ENCODE peak calls at places on chromosome 17, in ten cellular contexts. S, F, J, O, E, Q, B, K, W and Z are unnamed samples.

GRCh38 chr17:57995076-57995956 is 7.3 kb upstream of the VEZF1 start:
- DNase-seq in S (peak; percentile 87), F (peak; percentile 55), J (peak; percentile 53), O (peak; percentile 80), E (peak; percentile 89), Q (peak; percentile 61), B (peak; percentile 71), K (peak; percentile 88), W (peak; percentile 79), Z (peak; percentile 68)

GRCh38 chr17:41785876-41786226 is 660 bp downstream of the JUP start:
- DNase-seq in S (peak; percentile 77), F (peak; percentile 94), J (no peak), O (peak; percentile 54), E (no peak), Q (no peak), B (peak; percentile 86), K (no peak), W (peak; percentile 39), Z (no peak)

GRCh38 chr17:5896215-5896614 is 174.0 kb upstream of the WSCD1 start:
- DNase-seq in S (no peak), F (no peak), J (no peak), O (no peak), E (no peak), Q (no peak), B (no peak), K (no peak), W (no peak), Z (no peak)

GRCh38 chr17:792277-792676 is 10.1 kb downstream of the MRM3 start:
- DNase-seq in S (no peak), F (no peak), J (no peak), O (no peak), E (no peak), Q (no peak), B (no peak), K (no peak), W (no peak), Z (no peak)

GRCh38 chr17:50347087-50347893 is 1.4 kb downstream of the XYLT2 start:
- DNase-seq in S (no peak), F (no peak), J (no peak), O (no peak), E (no peak), Q (no peak), B (no peak), K (no peak), W (no peak), Z (no peak)

GRCh38 chr17:37813753-37814152 is 68.9 kb upstream of the HNF1B start:
- DNase-seq in S (no peak), F (no peak), J (no peak), O (no peak), E (no peak), Q (no peak), B (no peak), K (peak; percentile 87), W (peak; percentile 80), Z (no peak)

GRCh38 chr17:35809855-35810461 is 674 bp downstream of the TAF15 start:
- DNase-seq in S (no peak), F (no peak), J (no peak), O (peak; percentile 50), E (no peak), Q (no peak), B (no peak), K (no peak), W (peak; percentile 32), Z (no peak)

GRCh38 chr17:49939318-49939717 is 29.7 kb upstream of the DLX4 start:
- DNase-seq in S (no peak), F (peak; percentile 61), J (no peak), O (no peak), E (no peak), Q (no peak), B (no peak), K (no peak), W (no peak), Z (no peak)

GRCh38 chr17:16352838-16353701 is at the start of gene CENPV:
- DNase-seq in S (no peak), F (peak; percentile 66), J (peak; percentile 79), O (peak; percentile 38), E (peak; percentile 33), Q (peak; percentile 28), B (peak; percentile 20), K (peak; percentile 64), W (peak; percentile 87), Z (peak; percentile 59)

GRCh38 chr17:54867634-54868033 is 33.0 kb upstream of the TOM1L1 start:
- DNase-seq in S (peak; percentile 44), F (no peak), J (no peak), O (no peak), E (no peak), Q (no peak), B (no peak), K (no peak), W (no peak), Z (no peak)

GRCh38 chr17:4004517-4005295 is 40.5 kb upstream of the ATP2A3 start:
- DNase-seq in S (peak; percentile 51), F (peak; percentile 65), J (peak; percentile 60), O (no peak), E (peak; percentile 36), Q (no peak), B (peak; percentile 76), K (peak; percentile 63), W (peak; percentile 87), Z (peak; percentile 64)

GRCh38 chr17:37358098-37358829 is 17.5 kb upstream of the C17orf78 start:
- DNase-seq in S (peak; percentile 42), F (peak; percentile 86), J (peak; percentile 42), O (peak; percentile 64), E (peak; percentile 48), Q (peak; percentile 16), B (peak; percentile 68), K (peak; percentile 45), W (peak; percentile 63), Z (peak; percentile 71)

GRCh38 chr17:76420356-76421053 is 32.4 kb downstream of the UBE2O start:
- DNase-seq in S (no peak), F (no peak), J (no peak), O (no peak), E (no peak), Q (no peak), B (no peak), K (no peak), W (no peak), Z (no peak)

GRCh38 chr17:19011581-19011980 is 7.0 kb upstream of the FAM83G start:
- DNase-seq in S (no peak), F (no peak), J (no peak), O (no peak), E (no peak), Q (no peak), B (no peak), K (no peak), W (no peak), Z (no peak)

GRCh38 chr17:65294184-65294719 is 157.1 kb downstream of the RGS9 start:
- DNase-seq in S (peak; percentile 83), F (peak; percentile 50), J (peak; percentile 66), O (peak; percentile 70), E (peak; percentile 27), Q (peak; percentile 49), B (peak; percentile 51), K (peak; percentile 85), W (peak; percentile 89), Z (peak; percentile 72)

GRCh38 chr17:38415250-38416194 is 12.7 kb upstream of the ARHGAP23 start:
- DNase-seq in S (peak; percentile 5), F (peak; percentile 76), J (peak; percentile 35), O (peak; percentile 96), E (peak; percentile 93), Q (no peak), B (no peak), K (peak; percentile 62), W (peak; percentile 73), Z (no peak)

GRCh38 chr17:80931421-80932265 is 60.0 kb upstream of the CHMP6 start:
- DNase-seq in S (no peak), F (no peak), J (no peak), O (no peak), E (no peak), Q (no peak), B (no peak), K (peak; percentile 91), W (peak; percentile 94), Z (no peak)

GRCh38 chr17:44146375-44147346 is 4.9 kb downstream of the HROB start:
- DNase-seq in S (no peak), F (no peak), J (no peak), O (no peak), E (no peak), Q (no peak), B (no peak), K (no peak), W (no peak), Z (no peak)

GRCh38 chr17:75753514-75754377 is 11.2 kb downstream of the GALK1 start:
- DNase-seq in S (no peak), F (no peak), J (peak; percentile 77), O (no peak), E (peak; percentile 59), Q (no peak), B (no peak), K (peak; percentile 84), W (peak; percentile 94), Z (peak; percentile 69)

GRCh38 chr17:76696763-76697701 is 13.7 kb downstream of the MXRA7 start:
- DNase-seq in S (peak; percentile 54), F (no peak), J (no peak), O (no peak), E (no peak), Q (no peak), B (no peak), K (no peak), W (no peak), Z (peak; percentile 67)

GRCh38 chr17:27457731-27458523 is 1.7 kb downstream of the KSR1 start:
- DNase-seq in S (no peak), F (no peak), J (no peak), O (no peak), E (peak; percentile 74), Q (no peak), B (no peak), K (peak; percentile 46), W (peak; percentile 43), Z (no peak)

GRCh38 chr17:78781339-78782304 is at the start of gene CYTH1:
- DNase-seq in S (peak; percentile 45), F (peak; percentile 43), J (peak; percentile 48), O (peak; percentile 35), E (no peak), Q (no peak), B (no peak), K (no peak), W (peak; percentile 42), Z (peak; percentile 47)

GRCh38 chr17:63490858-63491400 is 14.1 kb downstream of the ACE start:
- DNase-seq in S (no peak), F (no peak), J (no peak), O (no peak), E (no peak), Q (no peak), B (no peak), K (no peak), W (no peak), Z (no peak)

GRCh38 chr17:83109793-83110645 is 30.6 kb downstream of the METRNL start:
- DNase-seq in S (peak; percentile 96), F (peak; percentile 96), J (no peak), O (no peak), E (peak; percentile 48), Q (peak; percentile 83), B (peak; percentile 89), K (peak; percentile 97), W (peak; percentile 93), Z (peak; percentile 91)